ENCODE peak calls at places on chromosomes 12 and 14, in nine cellular contexts. One of them, this sample, is unnamed.
A peak's percentile ranks its signal among the peaks of the same experiment; 100 is the strongest.

GRCh38 chr14:64732066-64732465 is 27.8 kb downstream of the PLEKHG3 start:
- DNase-seq in upper lobe of left lung: no peak
- DNase-seq in stomach: no peak
- DNase-seq in dorsolateral prefrontal cortex: no peak
- DNase-seq in AG04450: no peak
- DNase-seq in spleen: peak; percentile 65
- DNase-seq in A549: no peak
- DNase-seq in MM.1S: no peak
- DNase-seq in lung: no peak
- DNase-seq in this sample: no peak

GRCh38 chr12:54128466-54128865 is 60.3 kb downstream of the SMUG1 start:
- DNase-seq in MM.1S: no peak
- DNase-seq in AG04450: no peak
- DNase-seq in lung: no peak
- DNase-seq in A549: no peak
- DNase-seq in dorsolateral prefrontal cortex: no peak
- DNase-seq in stomach: no peak
- DNase-seq in upper lobe of left lung: no peak
- DNase-seq in spleen: peak; percentile 6
- DNase-seq in this sample: no peak

GRCh38 chr12:885701-886100 is 63.8 kb downstream of the RAD52 start:
- DNase-seq in A549: no peak
- DNase-seq in upper lobe of left lung: no peak
- DNase-seq in dorsolateral prefrontal cortex: no peak
- DNase-seq in lung: no peak
- DNase-seq in MM.1S: peak; percentile 48
- DNase-seq in stomach: no peak
- DNase-seq in spleen: no peak
- DNase-seq in AG04450: no peak
- DNase-seq in this sample: no peak

GRCh38 chr14:100988011-100988410 is 84.5 kb upstream of the RTL1 start:
- DNase-seq in MM.1S: no peak
- DNase-seq in dorsolateral prefrontal cortex: no peak
- DNase-seq in A549: peak; percentile 75
- DNase-seq in stomach: no peak
- DNase-seq in spleen: no peak
- DNase-seq in lung: no peak
- DNase-seq in upper lobe of left lung: no peak
- DNase-seq in AG04450: no peak
- DNase-seq in this sample: no peak

GRCh38 chr12:52307836-52308806 is 13.1 kb downstream of the KRT83 start:
- DNase-seq in dorsolateral prefrontal cortex: peak; percentile 87
- DNase-seq in spleen: peak; percentile 76
- DNase-seq in MM.1S: no peak
- DNase-seq in A549: peak; percentile 49
- DNase-seq in AG04450: no peak
- DNase-seq in lung: peak; percentile 60
- DNase-seq in upper lobe of left lung: peak; percentile 94
- DNase-seq in stomach: peak; percentile 67
- DNase-seq in this sample: no peak

GRCh38 chr14:96817750-96818666 is 20.8 kb downstream of the VRK1 start:
- DNase-seq in A549: no peak
- DNase-seq in spleen: no peak
- DNase-seq in dorsolateral prefrontal cortex: no peak
- DNase-seq in upper lobe of left lung: no peak
- DNase-seq in lung: no peak
- DNase-seq in MM.1S: no peak
- DNase-seq in AG04450: no peak
- DNase-seq in stomach: no peak
- DNase-seq in this sample: no peak

GRCh38 chr14:68571073-68571703 is 221.7 kb downstream of the ZFP36L1 start:
- DNase-seq in AG04450: no peak
- DNase-seq in stomach: no peak
- DNase-seq in lung: no peak
- DNase-seq in A549: no peak
- DNase-seq in dorsolateral prefrontal cortex: no peak
- DNase-seq in MM.1S: no peak
- DNase-seq in spleen: no peak
- DNase-seq in upper lobe of left lung: no peak
- DNase-seq in this sample: no peak

GRCh38 chr12:51028126-51028810 is 2.1 kb upstream of the SLC11A2 start:
- DNase-seq in spleen: no peak
- DNase-seq in stomach: no peak
- DNase-seq in dorsolateral prefrontal cortex: no peak
- DNase-seq in upper lobe of left lung: no peak
- DNase-seq in MM.1S: peak; percentile 57
- DNase-seq in lung: peak; percentile 64
- DNase-seq in A549: peak; percentile 85
- DNase-seq in AG04450: no peak
- DNase-seq in this sample: no peak

GRCh38 chr14:104827173-104828055 is 26.5 kb downstream of the ZBTB42 start:
- DNase-seq in lung: peak; percentile 57
- DNase-seq in A549: peak; percentile 76
- DNase-seq in MM.1S: peak; percentile 29
- DNase-seq in AG04450: no peak
- DNase-seq in spleen: peak; percentile 87
- DNase-seq in upper lobe of left lung: peak; percentile 89
- DNase-seq in stomach: peak; percentile 43
- DNase-seq in dorsolateral prefrontal cortex: no peak
- DNase-seq in this sample: no peak

GRCh38 chr12:93176166-93176565 is 201.6 kb upstream of the NUDT4 start:
- DNase-seq in A549: no peak
- DNase-seq in dorsolateral prefrontal cortex: no peak
- DNase-seq in MM.1S: no peak
- DNase-seq in lung: no peak
- DNase-seq in stomach: no peak
- DNase-seq in AG04450: no peak
- DNase-seq in upper lobe of left lung: no peak
- DNase-seq in spleen: no peak
- DNase-seq in this sample: no peak

GRCh38 chr12:57694459-57695019 is 607 bp downstream of the OS9 start:
- DNase-seq in stomach: no peak
- DNase-seq in AG04450: no peak
- DNase-seq in lung: no peak
- DNase-seq in A549: no peak
- DNase-seq in dorsolateral prefrontal cortex: no peak
- DNase-seq in spleen: no peak
- DNase-seq in MM.1S: no peak
- DNase-seq in upper lobe of left lung: no peak
- DNase-seq in this sample: no peak

GRCh38 chr12:69243099-69244084 is 4.0 kb downstream of the CPSF6 start:
- DNase-seq in MM.1S: peak; percentile 87
- DNase-seq in lung: no peak
- DNase-seq in AG04450: no peak
- DNase-seq in A549: no peak
- DNase-seq in stomach: no peak
- DNase-seq in upper lobe of left lung: no peak
- DNase-seq in dorsolateral prefrontal cortex: no peak
- DNase-seq in spleen: no peak
- DNase-seq in this sample: no peak

GRCh38 chr12:130478786-130479185 is 141.1 kb downstream of the PIWIL1 start:
- DNase-seq in lung: no peak
- DNase-seq in stomach: no peak
- DNase-seq in spleen: no peak
- DNase-seq in dorsolateral prefrontal cortex: no peak
- DNase-seq in AG04450: no peak
- DNase-seq in MM.1S: no peak
- DNase-seq in A549: no peak
- DNase-seq in upper lobe of left lung: no peak
- DNase-seq in this sample: no peak

GRCh38 chr14:72810201-72810600 is 83.7 kb downstream of the DPF3 start:
- DNase-seq in MM.1S: no peak
- DNase-seq in upper lobe of left lung: no peak
- DNase-seq in spleen: no peak
- DNase-seq in stomach: no peak
- DNase-seq in dorsolateral prefrontal cortex: no peak
- DNase-seq in A549: no peak
- DNase-seq in AG04450: no peak
- DNase-seq in lung: no peak
- DNase-seq in this sample: no peak

GRCh38 chr12:44372259-44372658 is 503.9 kb downstream of the NELL2 start:
- DNase-seq in stomach: no peak
- DNase-seq in spleen: no peak
- DNase-seq in lung: no peak
- DNase-seq in dorsolateral prefrontal cortex: no peak
- DNase-seq in A549: no peak
- DNase-seq in MM.1S: no peak
- DNase-seq in AG04450: peak; percentile 2
- DNase-seq in upper lobe of left lung: no peak
- DNase-seq in this sample: peak; percentile 69

GRCh38 chr12:39426636-39427245 is 16.2 kb downstream of the KIF21A start:
- DNase-seq in spleen: no peak
- DNase-seq in stomach: no peak
- DNase-seq in A549: peak; percentile 33
- DNase-seq in lung: no peak
- DNase-seq in AG04450: no peak
- DNase-seq in dorsolateral prefrontal cortex: no peak
- DNase-seq in upper lobe of left lung: no peak
- DNase-seq in MM.1S: no peak
- DNase-seq in this sample: peak; percentile 96

GRCh38 chr12:27821259-27821973 is 41.4 kb upstream of the MANSC4 start:
- DNase-seq in spleen: no peak
- DNase-seq in dorsolateral prefrontal cortex: no peak
- DNase-seq in MM.1S: peak; percentile 86
- DNase-seq in A549: peak; percentile 80
- DNase-seq in AG04450: peak; percentile 56
- DNase-seq in lung: no peak
- DNase-seq in stomach: peak; percentile 29
- DNase-seq in upper lobe of left lung: no peak
- DNase-seq in this sample: no peak
- H3K27ac ChIP-seq in spleen: no peak overlapping the region
- H3K27ac ChIP-seq in dorsolateral prefrontal cortex: no peak overlapping the region
- H3K27ac ChIP-seq in MM.1S: no peak overlapping the region
- H3K27ac ChIP-seq in A549: no peak overlapping the region
- H3K27ac ChIP-seq in AG04450: peak overlapping the region; percentile 22
- H3K27ac ChIP-seq in lung: no peak overlapping the region
- H3K27ac ChIP-seq in stomach: no peak overlapping the region
- H3K27ac ChIP-seq in upper lobe of left lung: no peak overlapping the region
- H3K27ac ChIP-seq in this sample: peak overlapping the region; percentile 99

GRCh38 chr14:89188492-89188891 is 228.5 kb downstream of the FOXN3 start:
- DNase-seq in MM.1S: no peak
- DNase-seq in A549: no peak
- DNase-seq in dorsolateral prefrontal cortex: no peak
- DNase-seq in spleen: no peak
- DNase-seq in lung: no peak
- DNase-seq in upper lobe of left lung: no peak
- DNase-seq in AG04450: no peak
- DNase-seq in stomach: no peak
- DNase-seq in this sample: no peak

GRCh38 chr14:89186850-89187376 is 230.1 kb downstream of the FOXN3 start:
- DNase-seq in AG04450: no peak
- DNase-seq in upper lobe of left lung: no peak
- DNase-seq in lung: no peak
- DNase-seq in spleen: no peak
- DNase-seq in dorsolateral prefrontal cortex: no peak
- DNase-seq in MM.1S: no peak
- DNase-seq in A549: no peak
- DNase-seq in stomach: no peak
- DNase-seq in this sample: no peak

GRCh38 chr14:89185919-89186849 is 230.8 kb downstream of the FOXN3 start:
- DNase-seq in lung: no peak
- DNase-seq in A549: peak; percentile 3
- DNase-seq in spleen: no peak
- DNase-seq in dorsolateral prefrontal cortex: no peak
- DNase-seq in AG04450: peak; percentile 41
- DNase-seq in MM.1S: no peak
- DNase-seq in stomach: no peak
- DNase-seq in upper lobe of left lung: no peak
- DNase-seq in this sample: peak; percentile 91

GRCh38 chr14:89184952-89185351 is 232.1 kb downstream of the FOXN3 start:
- DNase-seq in AG04450: no peak
- DNase-seq in lung: no peak
- DNase-seq in upper lobe of left lung: no peak
- DNase-seq in spleen: no peak
- DNase-seq in A549: no peak
- DNase-seq in dorsolateral prefrontal cortex: no peak
- DNase-seq in stomach: no peak
- DNase-seq in MM.1S: no peak
- DNase-seq in this sample: no peak

GRCh38 chr14:89187501-89187900 is 229.5 kb downstream of the FOXN3 start:
- DNase-seq in AG04450: no peak
- DNase-seq in upper lobe of left lung: no peak
- DNase-seq in dorsolateral prefrontal cortex: no peak
- DNase-seq in A549: no peak
- DNase-seq in MM.1S: no peak
- DNase-seq in stomach: no peak
- DNase-seq in spleen: no peak
- DNase-seq in lung: no peak
- DNase-seq in this sample: no peak
- H3K27ac ChIP-seq in AG04450: no peak overlapping the region
- H3K27ac ChIP-seq in upper lobe of left lung: no peak overlapping the region
- H3K27ac ChIP-seq in dorsolateral prefrontal cortex: no peak overlapping the region
- H3K27ac ChIP-seq in A549: no peak overlapping the region
- H3K27ac ChIP-seq in MM.1S: no peak overlapping the region
- H3K27ac ChIP-seq in stomach: no peak overlapping the region
- H3K27ac ChIP-seq in spleen: no peak overlapping the region
- H3K27ac ChIP-seq in lung: no peak overlapping the region
- H3K27ac ChIP-seq in this sample: no peak overlapping the region

GRCh38 chr14:53515264-53515663 is 362.1 kb upstream of the DDHD1 start:
- DNase-seq in upper lobe of left lung: no peak
- DNase-seq in stomach: no peak
- DNase-seq in lung: no peak
- DNase-seq in AG04450: no peak
- DNase-seq in A549: no peak
- DNase-seq in dorsolateral prefrontal cortex: no peak
- DNase-seq in MM.1S: no peak
- DNase-seq in spleen: no peak
- DNase-seq in this sample: no peak

GRCh38 chr14:53510281-53510912 is 357.3 kb upstream of the DDHD1 start:
- DNase-seq in lung: no peak
- DNase-seq in MM.1S: no peak
- DNase-seq in spleen: no peak
- DNase-seq in AG04450: no peak
- DNase-seq in dorsolateral prefrontal cortex: no peak
- DNase-seq in upper lobe of left lung: no peak
- DNase-seq in stomach: no peak
- DNase-seq in A549: no peak
- DNase-seq in this sample: peak; percentile 39

GRCh38 chr14:53509227-53509822 is 356.2 kb upstream of the DDHD1 start:
- DNase-seq in A549: no peak
- DNase-seq in spleen: no peak
- DNase-seq in stomach: no peak
- DNase-seq in lung: no peak
- DNase-seq in AG04450: peak; percentile 87
- DNase-seq in upper lobe of left lung: no peak
- DNase-seq in MM.1S: no peak
- DNase-seq in dorsolateral prefrontal cortex: no peak
- DNase-seq in this sample: peak; percentile 50

GRCh38 chr14:53509845-53510244 is 356.7 kb upstream of the DDHD1 start:
- DNase-seq in upper lobe of left lung: no peak
- DNase-seq in lung: peak; percentile 38
- DNase-seq in dorsolateral prefrontal cortex: no peak
- DNase-seq in spleen: no peak
- DNase-seq in A549: no peak
- DNase-seq in AG04450: peak; percentile 51
- DNase-seq in MM.1S: no peak
- DNase-seq in stomach: no peak
- DNase-seq in this sample: peak; percentile 96
- H3K27ac ChIP-seq in upper lobe of left lung: peak overlapping the region; percentile 45
- H3K27ac ChIP-seq in lung: no peak overlapping the region
- H3K27ac ChIP-seq in dorsolateral prefrontal cortex: no peak overlapping the region
- H3K27ac ChIP-seq in spleen: no peak overlapping the region
- H3K27ac ChIP-seq in A549: no peak overlapping the region
- H3K27ac ChIP-seq in AG04450: peak overlapping the region; percentile 93
- H3K27ac ChIP-seq in MM.1S: no peak overlapping the region
- H3K27ac ChIP-seq in stomach: peak overlapping the region; percentile 69
- H3K27ac ChIP-seq in this sample: peak overlapping the region; percentile 95

GRCh38 chr14:102848830-102849521 is 71.7 kb downstream of the TRAF3 start:
- DNase-seq in stomach: peak; percentile 36
- DNase-seq in lung: no peak
- DNase-seq in A549: no peak
- DNase-seq in upper lobe of left lung: no peak
- DNase-seq in spleen: peak; percentile 79
- DNase-seq in MM.1S: no peak
- DNase-seq in dorsolateral prefrontal cortex: no peak
- DNase-seq in AG04450: no peak
- DNase-seq in this sample: no peak
- H3K27ac ChIP-seq in stomach: peak overlapping the region; percentile 56
- H3K27ac ChIP-seq in lung: no peak overlapping the region
- H3K27ac ChIP-seq in A549: no peak overlapping the region
- H3K27ac ChIP-seq in upper lobe of left lung: peak overlapping the region; percentile 43
- H3K27ac ChIP-seq in spleen: peak overlapping the region; percentile 8
- H3K27ac ChIP-seq in MM.1S: no peak overlapping the region
- H3K27ac ChIP-seq in dorsolateral prefrontal cortex: peak overlapping the region; percentile 31
- H3K27ac ChIP-seq in AG04450: peak overlapping the region; percentile 59
- H3K27ac ChIP-seq in this sample: no peak overlapping the region

This sample was measured in epithelial cell of prostate.